ENCODE peak calls at places on chromosomes 6 and 20, in ten cellular contexts. H, Z, L, D, S, J, O, R, K and B are unnamed samples.
A peak's percentile ranks its signal among the peaks of the same experiment; 100 is the strongest.

GRCh38 chr6:84220809-84221409 is 6.5 kb downstream of the CEP162 start:
- DNase-seq in L (peak; percentile 49), S (no peak), D (peak; percentile 36), K (no peak), J (no peak), R (no peak), H (no peak), O (peak; percentile 7), Z (peak; percentile 65), B (no peak)

GRCh38 chr20:62766071-62766450 is 30.2 kb upstream of the MRGBP start:
- DNase-seq in J (no peak), D (no peak), Z (no peak), O (no peak), H (peak; percentile 10), S (no peak), K (no peak), L (no peak), R (no peak), B (no peak)

GRCh38 chr6:33430991-33431879 is 11.4 kb downstream of the SYNGAP1 start:
- DNase-seq in K (peak; percentile 68), S (peak; percentile 52), O (no peak), Z (peak; percentile 52), D (peak; percentile 65), J (no peak), H (peak; percentile 90), R (peak; percentile 82), L (peak; percentile 59), B (peak; percentile 80)

GRCh38 chr6:26428206-26428605 is 12.1 kb upstream of the BTN3A3 start:
- DNase-seq in D (no peak), J (no peak), L (no peak), R (no peak), H (no peak), Z (no peak), S (no peak), K (no peak), O (no peak), B (no peak)

GRCh38 chr6:100472674-100473073 is 8.0 kb upstream of the SIM1 start:
- DNase-seq in K (no peak), Z (peak; percentile 43), S (no peak), O (no peak), R (no peak), D (peak; percentile 64), L (no peak), J (no peak), H (no peak), B (no peak)

GRCh38 chr20:24081077-24081476 is 92.5 kb upstream of the GGTLC1 start:
- DNase-seq in Z (no peak), H (no peak), S (no peak), K (no peak), D (no peak), R (no peak), L (no peak), O (no peak), J (no peak), B (no peak)

GRCh38 chr20:16397053-16397452 is 176.2 kb downstream of the KIF16B start:
- DNase-seq in H (no peak), J (no peak), O (no peak), S (peak; percentile 11), K (peak; percentile 78), R (no peak), Z (no peak), L (no peak), D (no peak), B (no peak)

GRCh38 chr6:19669206-19669605 is 168.0 kb upstream of the ID4 start:
- DNase-seq in J (no peak), L (no peak), R (no peak), O (no peak), H (no peak), Z (peak; percentile 14), S (no peak), D (no peak), K (no peak), B (no peak)

GRCh38 chr6:148760143-148760505 is 13.3 kb downstream of the UST start:
- DNase-seq in J (no peak), S (no peak), Z (no peak), R (no peak), O (no peak), L (no peak), K (no peak), H (no peak), D (no peak), B (no peak)

GRCh38 chr6:5086294-5086890 is 1.3 kb downstream of the PPP1R3G start:
- DNase-seq in O (no peak), L (no peak), S (no peak), Z (no peak), K (no peak), D (no peak), R (no peak), H (no peak), J (no peak), B (no peak)

GRCh38 chr6:5084192-5084786 is 852 bp upstream of the PPP1R3G start:
- DNase-seq in O (no peak), Z (no peak), L (no peak), R (no peak), J (no peak), S (no peak), K (peak; percentile 22), D (no peak), H (no peak), B (no peak)

GRCh38 chr6:5087389-5087788 is 2.2 kb downstream of the PPP1R3G start:
- DNase-seq in R (no peak), J (peak; percentile 56), H (no peak), K (no peak), L (no peak), S (peak; percentile 47), O (no peak), D (no peak), Z (no peak), B (no peak)

GRCh38 chr6:5084787-5085637 is at the start of gene PPP1R3G:
- DNase-seq in Z (peak; percentile 64), K (peak; percentile 46), J (peak; percentile 53), O (no peak), R (peak; percentile 47), H (no peak), S (peak; percentile 17), D (peak; percentile 65), L (peak; percentile 79), B (no peak)

GRCh38 chr6:5085638-5086293 is 625 bp downstream of the PPP1R3G start:
- DNase-seq in K (no peak), D (peak; percentile 30), L (peak; percentile 44), O (no peak), R (peak; percentile 57), S (no peak), H (no peak), J (no peak), Z (peak; percentile 44), B (no peak)
- TF ChIP-seq CTCF in K (no peak), D (no peak), L (no peak), O (no peak), R (no peak), S (no peak), H (no peak), J (no peak), Z (no peak), B (no peak)

GRCh38 chr6:103798166-103798565 is 1061.6 kb downstream of the HACE1 start:
- DNase-seq in R (no peak), J (no peak), S (no peak), K (no peak), D (no peak), O (no peak), H (no peak), L (no peak), Z (no peak), B (no peak)

GRCh38 chr6:103800131-103800670 is 1059.5 kb downstream of the HACE1 start:
- DNase-seq in K (no peak), S (no peak), H (no peak), J (no peak), D (no peak), R (no peak), L (no peak), O (no peak), Z (no peak), B (no peak)

DNA sequence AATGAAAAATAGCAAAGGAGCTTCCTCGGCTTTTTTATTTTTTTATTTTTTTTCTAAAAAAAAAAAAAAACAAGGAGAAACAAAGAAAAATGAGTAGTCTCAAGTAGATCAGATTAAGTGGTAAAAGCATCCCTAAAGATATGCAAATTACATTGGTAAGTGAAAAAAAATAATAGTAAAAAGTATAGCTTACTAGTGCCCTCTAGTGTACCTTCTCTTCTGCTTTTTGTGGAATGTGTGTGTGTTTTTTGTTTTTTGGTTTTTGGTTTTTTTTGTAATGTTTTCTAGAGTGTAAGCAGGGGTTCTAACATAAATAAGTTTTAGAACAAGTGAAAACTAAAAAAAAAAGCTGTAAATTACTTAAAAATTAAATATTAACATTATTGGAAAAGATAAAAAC is 1062.0 kb downstream of the HACE1 start:
- DNase-seq in O (no peak), S (no peak), K (no peak), L (no peak), J (no peak), Z (peak; percentile 40), D (no peak), H (no peak), R (no peak), B (no peak)
- TF ChIP-seq CTCF in O (no peak), S (peak; percentile 24), K (no peak), L (no peak), J (no peak), Z (peak; percentile 45), D (peak; percentile 20), H (no peak), R (peak; percentile 17), B (peak; percentile 78)

GRCh38 chr6:4607026-4607704 is 169.0 kb upstream of the CDYL start:
- DNase-seq in Z (peak; percentile 70), K (peak; percentile 22), L (peak; percentile 73), S (peak; percentile 30), R (no peak), H (no peak), J (no peak), D (peak; percentile 89), O (peak; percentile 43), B (no peak)
- TF ChIP-seq CTCF in Z (no peak), K (no peak), L (no peak), S (no peak), R (no peak), H (no peak), J (no peak), D (no peak), O (no peak), B (no peak)

GRCh38 chr6:116404706-116405105 is 34.0 kb downstream of the DSE start:
- DNase-seq in K (no peak), R (no peak), O (no peak), L (peak; percentile 55), Z (no peak), J (no peak), H (no peak), S (no peak), D (peak; percentile 18), B (no peak)

GRCh38 chr6:116399287-116399686 is 28.5 kb downstream of the DSE start:
- DNase-seq in Z (no peak), L (no peak), H (no peak), K (no peak), D (no peak), R (no peak), O (no peak), J (no peak), S (no peak), B (no peak)

GRCh38 chr6:116403205-116403604 is 32.5 kb downstream of the DSE start:
- DNase-seq in J (no peak), O (no peak), D (no peak), H (no peak), S (no peak), R (no peak), L (no peak), K (no peak), Z (no peak), B (no peak)

GRCh38 chr6:116400376-116400775 is 29.6 kb downstream of the DSE start:
- DNase-seq in Z (peak; percentile 38), S (no peak), D (no peak), O (no peak), L (peak; percentile 23), K (no peak), R (no peak), J (no peak), H (no peak), B (no peak)

GRCh38 chr6:116402108-116402507 is 31.4 kb downstream of the DSE start:
- DNase-seq in D (peak; percentile 16), O (no peak), H (no peak), R (no peak), S (no peak), J (no peak), Z (no peak), K (no peak), L (no peak), B (no peak)
- TF ChIP-seq CTCF in D (peak; percentile 27), O (no peak), H (no peak), R (no peak), S (no peak), J (no peak), Z (no peak), K (no peak), L (no peak), B (no peak)